ENCODE peak calls at places on chromosomes 6 and 20, in four cellular contexts. A, Z, B and P are unnamed samples.
A peak's percentile ranks its signal among the peaks of the same experiment; 100 is the strongest.

GRCh38 chr20:48124960-48125359 is 339.7 kb upstream of the SULF2 start:
- DNase-seq in Z (no peak), A (no peak), B (no peak), P (no peak)

GRCh38 chr6:90424580-90424979 is 127.9 kb upstream of the BACH2 start:
- DNase-seq in Z (no peak), A (no peak), B (no peak), P (no peak)

GRCh38 chr20:45813006-45813340 is 529 bp downstream of the UBE2C start:
- DNase-seq in B (peak; percentile 66), Z (no peak), A (no peak), P (no peak)

GRCh38 chr20:36852187-36852586 is 23.8 kb upstream of the TLDC2 start:
- DNase-seq in Z (peak; percentile 38), A (peak; percentile 32), B (no peak), P (no peak)

GRCh38 chr6:30690403-30691207 is at the start of gene NRM:
- DNase-seq in Z (peak; percentile 83), B (peak; percentile 96), A (peak; percentile 91), P (peak; percentile 83)

GRCh38 chr6:36099872-36100483 is 30.3 kb upstream of the MAPK13 start:
- DNase-seq in B (peak; percentile 94), Z (no peak), A (no peak), P (peak; percentile 26)

GRCh38 chr20:33811763-33812672 is 870 bp downstream of the CHMP4B start:
- DNase-seq in B (peak; percentile 50), A (peak; percentile 81), Z (no peak), P (peak; percentile 94)

GRCh38 chr6:154962751-154963150 is 32.4 kb upstream of the TIAM2 start:
- DNase-seq in A (peak; percentile 85), B (no peak), Z (no peak), P (peak; percentile 67)

GRCh38 chr6:43673444-43674063 is 14.0 kb downstream of the MRPS18A start:
- DNase-seq in A (no peak), Z (peak; percentile 27), B (no peak), P (no peak)

GRCh38 chr6:26032387-26033131 is 54.7 kb upstream of the HFE start:
- DNase-seq in A (peak; percentile 26), B (peak; percentile 92), Z (peak; percentile 12), P (no peak)

GRCh38 chr6:14703586-14703985 is 542.3 kb upstream of the JARID2 start:
- DNase-seq in Z (no peak), A (no peak), B (peak; percentile 62), P (no peak)

GRCh38 chr6:72084992-72085569 is 198.7 kb downstream of the RIMS1 start:
- DNase-seq in Z (peak; percentile 47), A (peak; percentile 9), B (peak; percentile 24), P (peak; percentile 18)

GRCh38 chr6:39887692-39888450 is 46.4 kb downstream of the MOCS1 start:
- DNase-seq in B (no peak), A (peak; percentile 93), Z (peak; percentile 84), P (peak; percentile 79)

GRCh38 chr20:58547527-58548475 is 32.6 kb upstream of the APCDD1L start:
- DNase-seq in A (no peak), B (no peak), Z (no peak), P (no peak)

GRCh38 chr6:28312939-28313338 is 23.0 kb downstream of the ZSCAN31 start:
- DNase-seq in Z (no peak), A (no peak), B (no peak), P (no peak)

GRCh38 chr20:50868509-50869495 is 62.4 kb downstream of the ADNP start:
- DNase-seq in Z (no peak), A (no peak), B (no peak), P (peak; percentile 19)